ENCODE peak calls at places on chromosomes 13 and 19, in four cellular contexts. One of them, this sample, is unnamed.

GRCh38 chr13:93262729-93263128 is 36.1 kb downstream of the GPC6 start:
- DNase-seq in ascending aorta: no peak
- DNase-seq in tibial nerve: no peak
- DNase-seq in hepatocyte: no peak
- DNase-seq in this sample: peak; percentile 57

GRCh38 chr13:45863716-45864590 is 12.4 kb upstream of the SIAH3 start:
- DNase-seq in hepatocyte: no peak
- DNase-seq in tibial nerve: no peak
- DNase-seq in ascending aorta: no peak
- DNase-seq in this sample: no peak

GRCh38 chr13:31044658-31045620 is 112.5 kb downstream of the TEX26 start:
- DNase-seq in tibial nerve: no peak
- DNase-seq in ascending aorta: no peak
- DNase-seq in hepatocyte: no peak
- DNase-seq in this sample: no peak

GRCh38 chr13:33487575-33488243 is 202.2 kb upstream of the STARD13 start:
- DNase-seq in hepatocyte: peak; percentile 10
- DNase-seq in tibial nerve: peak; percentile 32
- DNase-seq in ascending aorta: no peak
- DNase-seq in this sample: no peak

GRCh38 chr13:33227927-33228644 is 57.5 kb downstream of the STARD13 start:
- DNase-seq in tibial nerve: no peak
- DNase-seq in hepatocyte: no peak
- DNase-seq in ascending aorta: no peak
- DNase-seq in this sample: no peak

GRCh38 chr19:1327125-1327524 is 41.5 kb downstream of the EFNA2 start:
- DNase-seq in hepatocyte: no peak
- DNase-seq in tibial nerve: no peak
- DNase-seq in ascending aorta: no peak
- DNase-seq in this sample: no peak

GRCh38 chr13:113802090-113802531 is 43.1 kb downstream of the TMEM255B start:
- DNase-seq in ascending aorta: no peak
- DNase-seq in tibial nerve: peak; percentile 68
- DNase-seq in hepatocyte: peak; percentile 82
- DNase-seq in this sample: peak; percentile 79

GRCh38 chr13:41315466-41316047 is 4.5 kb downstream of the NAA16 start:
- DNase-seq in tibial nerve: no peak
- DNase-seq in hepatocyte: no peak
- DNase-seq in ascending aorta: no peak
- DNase-seq in this sample: no peak

GRCh38 chr19:10784257-10784656 is 51.8 kb downstream of the TMED1 start:
- DNase-seq in ascending aorta: peak; percentile 39
- DNase-seq in tibial nerve: no peak
- DNase-seq in hepatocyte: no peak
- DNase-seq in this sample: no peak

GRCh38 chr19:339262-339887 is 5.2 kb downstream of the MIER2 start:
- DNase-seq in ascending aorta: no peak
- DNase-seq in hepatocyte: no peak
- DNase-seq in tibial nerve: no peak
- DNase-seq in this sample: no peak

GRCh38 chr13:30564489-30564888 is 53.2 kb upstream of the USPL1 start:
- DNase-seq in hepatocyte: no peak
- DNase-seq in ascending aorta: no peak
- DNase-seq in tibial nerve: no peak
- DNase-seq in this sample: no peak

GRCh38 chr19:16222806-16223205 is 25.1 kb downstream of the AP1M1 start:
- DNase-seq in ascending aorta: no peak
- DNase-seq in hepatocyte: no peak
- DNase-seq in tibial nerve: no peak
- DNase-seq in this sample: no peak

GRCh38 chr19:16213076-16213475 is 15.4 kb downstream of the AP1M1 start:
- DNase-seq in tibial nerve: no peak
- DNase-seq in ascending aorta: no peak
- DNase-seq in hepatocyte: no peak
- DNase-seq in this sample: no peak

GRCh38 chr19:16216744-16217670 is 19.3 kb downstream of the AP1M1 start:
- DNase-seq in ascending aorta: no peak
- DNase-seq in tibial nerve: no peak
- DNase-seq in hepatocyte: no peak
- DNase-seq in this sample: no peak

GRCh38 chr19:16218851-16219250 is 21.1 kb downstream of the AP1M1 start:
- DNase-seq in tibial nerve: no peak
- DNase-seq in ascending aorta: no peak
- DNase-seq in hepatocyte: no peak
- DNase-seq in this sample: no peak

DNA sequence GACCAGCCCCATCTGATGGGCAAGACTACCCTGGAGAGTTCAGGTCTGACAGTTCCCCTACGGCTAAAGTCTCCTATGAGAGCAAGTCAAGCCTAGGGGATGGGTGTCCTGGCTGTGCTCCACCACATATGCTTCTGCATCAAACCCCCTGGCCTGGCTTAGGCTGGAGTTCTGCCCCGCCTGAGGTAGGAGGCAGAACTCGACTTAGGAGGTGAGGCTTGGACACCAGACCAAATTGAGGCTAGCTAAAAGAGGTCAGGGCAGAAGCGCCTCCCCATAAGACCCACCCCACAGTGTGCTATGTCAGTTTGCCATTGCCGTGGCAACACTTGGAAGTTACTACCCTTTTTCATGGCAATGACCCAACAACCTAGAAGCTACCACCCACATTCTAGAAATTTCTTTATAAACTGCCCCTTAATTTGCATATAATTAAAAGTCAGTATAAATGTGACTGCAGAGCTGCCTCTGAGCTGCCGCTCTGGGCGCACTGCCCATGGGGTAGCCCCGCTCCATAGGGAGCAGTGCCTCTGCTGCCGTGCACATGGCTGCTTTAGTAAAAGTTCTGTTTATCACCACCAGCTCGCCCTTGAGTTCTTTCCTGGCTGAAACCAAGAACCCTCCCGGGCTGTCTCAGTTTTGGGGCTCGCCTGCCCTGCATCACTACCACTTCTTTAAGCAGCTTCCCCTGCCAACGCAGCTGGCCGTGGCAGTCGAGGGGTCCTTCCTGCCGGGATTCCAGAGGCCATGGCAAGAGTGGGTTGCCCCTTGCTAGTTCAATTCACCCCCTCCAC is 20.2 kb downstream of the AP1M1 start:
- DNase-seq in hepatocyte: no peak
- DNase-seq in ascending aorta: no peak
- DNase-seq in tibial nerve: no peak
- DNase-seq in this sample: no peak
- H3K36me3 ChIP-seq in hepatocyte: no peaks in the 10 kb centered on the region
- H3K36me3 ChIP-seq in ascending aorta: peaks cover 55% of the 10 kb centered on the region
- H3K36me3 ChIP-seq in tibial nerve: no peaks in the 10 kb centered on the region
- H3K36me3 ChIP-seq in this sample: peaks cover 87% of the 10 kb centered on the region

GRCh38 chr19:46412034-46412982 is 1.1 kb downstream of the CCDC8 start:
- DNase-seq in ascending aorta: no peak
- DNase-seq in hepatocyte: peak; percentile 40
- DNase-seq in tibial nerve: no peak
- DNase-seq in this sample: no peak

GRCh38 chr19:46416077-46416709 is 2.8 kb upstream of the CCDC8 start:
- DNase-seq in ascending aorta: no peak
- DNase-seq in hepatocyte: peak; percentile 97
- DNase-seq in tibial nerve: peak; percentile 35
- DNase-seq in this sample: peak; percentile 94

GRCh38 chr19:46412983-46413261 is 442 bp downstream of the CCDC8 start:
- DNase-seq in ascending aorta: no peak
- DNase-seq in tibial nerve: no peak
- DNase-seq in hepatocyte: no peak
- DNase-seq in this sample: no peak

GRCh38 chr19:46411088-46412033 is 2.0 kb downstream of the CCDC8 start:
- DNase-seq in ascending aorta: no peak
- DNase-seq in hepatocyte: peak; percentile 4
- DNase-seq in tibial nerve: no peak
- DNase-seq in this sample: no peak

DNA sequence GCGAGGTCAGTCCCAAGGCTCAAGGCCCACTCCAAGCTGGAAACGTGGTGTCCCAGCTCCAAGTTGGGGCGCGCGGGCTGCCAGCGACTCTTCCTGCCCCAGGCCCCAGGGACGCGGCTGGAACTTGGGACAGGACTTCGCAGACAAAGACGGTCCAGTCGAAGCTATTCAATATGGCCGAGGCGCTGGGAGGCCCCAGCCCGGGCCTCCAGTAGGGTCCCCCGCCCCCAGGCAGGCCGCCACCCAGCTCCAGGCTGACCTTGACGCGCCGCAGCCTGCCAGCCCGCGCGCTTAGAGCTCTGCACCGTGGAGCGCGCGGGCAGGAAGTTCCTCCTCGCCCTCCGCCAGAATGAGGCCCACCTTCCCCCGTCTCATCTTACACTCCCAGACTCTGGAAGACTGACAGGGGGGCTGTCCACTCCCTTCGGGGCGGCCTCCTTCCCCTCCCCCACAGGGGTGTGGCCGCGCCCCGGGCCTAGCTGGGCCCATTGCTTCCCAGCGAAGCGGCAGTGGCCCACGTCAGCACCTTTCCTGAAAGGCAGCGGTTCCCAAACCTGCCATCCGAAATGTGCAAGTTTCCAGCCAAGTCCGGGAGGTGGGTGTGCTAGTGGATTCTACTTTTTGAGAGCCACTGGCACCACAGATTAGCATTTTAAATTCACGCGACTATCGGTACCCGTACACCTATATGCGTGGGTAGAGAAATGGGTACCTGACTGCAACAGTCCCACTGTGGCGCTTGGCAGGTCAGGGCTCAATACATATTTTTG is at the start of gene CCDC8:
- DNase-seq in hepatocyte: peak; percentile 97
- DNase-seq in tibial nerve: peak; percentile 41
- DNase-seq in ascending aorta: no peak
- DNase-seq in this sample: peak; percentile 93
- H3K27ac ChIP-seq in hepatocyte: peak within 1 kb of the TSS; percentile 94
- H3K27ac ChIP-seq in tibial nerve: no peak within 1 kb of the TSS
- H3K27ac ChIP-seq in ascending aorta: peak within 1 kb of the TSS; percentile 83
- H3K27ac ChIP-seq in this sample: peak within 1 kb of the TSS; percentile 12

DNA sequence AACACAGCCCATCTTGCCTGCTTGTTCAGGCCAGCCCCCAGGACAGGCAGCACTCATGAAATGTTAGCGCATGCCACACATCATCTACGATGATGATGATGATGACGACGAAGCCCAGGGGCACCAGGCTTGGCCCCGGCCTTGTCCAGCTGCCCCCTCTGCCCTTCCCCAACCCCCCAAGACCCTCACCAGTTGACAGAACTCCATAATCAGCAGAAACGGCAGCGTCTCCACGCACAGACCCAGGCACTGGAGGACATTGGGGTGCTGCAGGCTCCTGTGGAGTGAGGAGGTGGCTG is 9.0 kb downstream of the LMTK3 start:
- DNase-seq in ascending aorta: no peak
- DNase-seq in hepatocyte: no peak
- DNase-seq in tibial nerve: no peak
- DNase-seq in this sample: no peak
- H3K4me1 ChIP-seq in ascending aorta: no peaks in the 10 kb centered on the region
- H3K4me1 ChIP-seq in hepatocyte: peaks cover 3% of the 10 kb centered on the region
- H3K4me1 ChIP-seq in tibial nerve: no peaks in the 10 kb centered on the region
- H3K4me1 ChIP-seq in this sample: no peaks in the 10 kb centered on the region

GRCh38 chr19:39341122-39341719 is 1.0 kb upstream of the SAMD4B start:
- DNase-seq in ascending aorta: no peak
- DNase-seq in hepatocyte: peak; percentile 57
- DNase-seq in tibial nerve: no peak
- DNase-seq in this sample: no peak
- H3K36me3 ChIP-seq in ascending aorta: no peaks in the 10 kb centered on the region
- H3K36me3 ChIP-seq in hepatocyte: no peaks in the 10 kb centered on the region
- H3K36me3 ChIP-seq in tibial nerve: peaks cover under 1% of the 10 kb centered on the region
- H3K36me3 ChIP-seq in this sample: peaks cover 10% of the 10 kb centered on the region

GRCh38 chr13:59960683-59961082 is 203.0 kb downstream of the DIAPH3 start:
- DNase-seq in tibial nerve: no peak
- DNase-seq in ascending aorta: no peak
- DNase-seq in hepatocyte: no peak
- DNase-seq in this sample: no peak
- H3K27ac ChIP-seq in tibial nerve: no peak overlapping the region
- H3K27ac ChIP-seq in ascending aorta: no peak overlapping the region
- H3K27ac ChIP-seq in hepatocyte: no peak overlapping the region
- H3K27ac ChIP-seq in this sample: no peak overlapping the region

DNA sequence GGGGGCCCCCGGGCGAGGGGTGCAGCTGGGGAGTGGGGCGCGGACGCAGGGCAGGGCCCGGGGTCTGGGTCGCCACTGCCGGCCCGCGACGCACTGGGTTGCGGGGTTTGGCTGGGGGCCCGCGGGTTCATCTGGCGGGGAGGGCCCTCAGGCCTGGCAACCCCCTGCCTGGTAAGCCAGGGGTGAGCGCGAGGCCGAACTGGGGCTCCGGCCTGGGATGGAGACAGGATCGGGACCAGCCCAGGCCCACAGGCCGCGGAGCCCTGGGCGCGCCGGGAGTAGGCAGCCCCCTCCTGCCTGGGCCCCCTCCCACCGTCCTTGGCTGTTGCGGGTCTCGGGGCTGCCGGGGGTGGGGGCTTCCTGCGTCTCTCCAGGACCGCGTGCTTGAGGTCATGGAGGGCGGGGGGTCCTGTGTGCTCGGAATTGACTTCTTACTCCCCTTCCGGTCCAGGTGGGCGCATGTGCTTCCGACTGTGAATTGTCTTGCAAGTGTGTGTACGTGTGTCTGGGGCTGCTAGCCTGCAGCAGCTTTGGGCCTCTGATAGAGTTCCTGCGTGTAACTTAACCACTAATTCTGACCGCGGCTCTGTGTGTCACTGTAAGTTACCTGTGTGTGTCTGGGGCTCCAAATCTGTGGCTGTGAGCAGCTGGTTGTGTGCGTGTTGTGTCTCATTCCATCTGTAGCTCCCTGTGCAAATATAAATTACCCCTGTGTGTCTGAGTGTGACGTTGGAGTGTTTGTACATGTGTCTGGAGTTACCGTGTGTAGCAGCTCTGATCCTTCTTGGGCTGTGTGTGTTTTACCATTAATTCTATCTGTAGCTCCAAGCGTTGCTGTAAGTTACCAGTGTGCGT is 751 bp downstream of the GRAMD1A start:
- DNase-seq in tibial nerve: no peak
- DNase-seq in ascending aorta: no peak
- DNase-seq in hepatocyte: peak; percentile 60
- DNase-seq in this sample: no peak
- H3K4me1 ChIP-seq in tibial nerve: peaks cover 26% of the 10 kb centered on the region
- H3K4me1 ChIP-seq in ascending aorta: peaks cover 16% of the 10 kb centered on the region
- H3K4me1 ChIP-seq in hepatocyte: peaks cover 44% of the 10 kb centered on the region
- H3K4me1 ChIP-seq in this sample: peaks cover 37% of the 10 kb centered on the region